ENCODE peak calls at places on chromosome 20, in nine cellular contexts. D is ACHN, V is WTC11, O is M059J, B is fibroblast of the conjunctiva, Z is right lobe of liver, I is anterior cingulate cortex, H is GM04504, R is KBM-7. J is an unnamed sample.

GRCh38 chr20:37947943-37948342 is 45.0 kb downstream of the VSTM2L start:
- DNase-seq in D (no peak), V (no peak), O (no peak), B (no peak), Z (no peak), I (no peak), H (no peak), R (no peak), J (no peak)

GRCh38 chr20:57724610-57725405 is 15.0 kb upstream of the PMEPA1 start:
- DNase-seq in D (no peak), V (no peak), O (no peak), B (no peak), Z (no peak), I (peak; percentile 23), H (no peak), R (no peak), J (peak; percentile 26)

GRCh38 chr20:25296094-25297093 is 48.5 kb downstream of the PYGB start:
- DNase-seq in D (peak; percentile 33), V (peak; percentile 40), O (peak; percentile 52), B (no peak), Z (no peak), I (peak; percentile 65), H (no peak), R (peak; percentile 24), J (peak; percentile 25)

GRCh38 chr20:50848846-50849673 is 54.2 kb downstream of the BCAS4 start:
- DNase-seq in D (no peak), V (no peak), O (peak; percentile 22), B (no peak), Z (peak; percentile 74), I (no peak), H (no peak), R (no peak), J (no peak)

GRCh38 chr20:23305098-23305497 is 45.5 kb upstream of the NXT1 start:
- DNase-seq in D (no peak), V (no peak), O (peak; percentile 45), B (peak; percentile 34), Z (no peak), I (no peak), H (peak; percentile 49), R (no peak), J (no peak)

GRCh38 chr20:62243906-62244515 is 5.7 kb downstream of the OSBPL2 start:
- DNase-seq in D (no peak), V (no peak), O (no peak), B (no peak), Z (no peak), I (no peak), H (no peak), R (no peak), J (no peak)

GRCh38 chr20:9407805-9408421 is 106.5 kb upstream of the LAMP5 start:
- DNase-seq in D (peak; percentile 74), V (peak; percentile 73), O (peak; percentile 81), B (peak; percentile 59), Z (no peak), I (peak; percentile 45), H (peak; percentile 55), R (peak; percentile 76), J (no peak)

GRCh38 chr20:41149679-41150131 is 12.4 kb downstream of the PLCG1 start:
- DNase-seq in D (peak; percentile 65), V (no peak), O (peak; percentile 93), B (no peak), Z (peak; percentile 8), I (no peak), H (peak; percentile 42), R (no peak), J (no peak)

GRCh38 chr20:18428490-18429173 is 38.2 kb downstream of the DZANK1 start:
- DNase-seq in D (no peak), V (no peak), O (peak; percentile 56), B (peak; percentile 27), Z (peak; percentile 67), I (no peak), H (no peak), R (no peak), J (no peak)

GRCh38 chr20:54793270-54793992 is 318.0 kb downstream of the DOK5 start:
- DNase-seq in D (no peak), V (no peak), O (peak; percentile 5), B (no peak), Z (no peak), I (no peak), H (no peak), R (no peak), J (no peak)

GRCh38 chr20:43433250-43433854 is 24.3 kb upstream of the SRSF6 start:
- DNase-seq in D (no peak), V (no peak), O (no peak), B (no peak), Z (no peak), I (no peak), H (no peak), R (no peak), J (no peak)

GRCh38 chr20:50215101-50215500 is 24.5 kb downstream of the CEBPB start:
- DNase-seq in D (no peak), V (no peak), O (peak; percentile 69), B (no peak), Z (no peak), I (no peak), H (no peak), R (no peak), J (no peak)

GRCh38 chr20:59741073-59741472 is 136.7 kb downstream of the PHACTR3 start:
- DNase-seq in D (no peak), V (no peak), O (no peak), B (no peak), Z (no peak), I (no peak), H (no peak), R (no peak), J (no peak)

GRCh38 chr20:57514273-57514751 is 10.6 kb downstream of the CTCFL start:
- DNase-seq in D (peak; percentile 50), V (peak; percentile 71), O (peak; percentile 65), B (peak; percentile 52), Z (peak; percentile 74), I (peak; percentile 53), H (peak; percentile 32), R (peak; percentile 60), J (peak; percentile 29)

GRCh38 chr20:47232518-47232917 is 124.0 kb downstream of the ZMYND8 start:
- DNase-seq in D (no peak), V (no peak), O (no peak), B (no peak), Z (no peak), I (no peak), H (no peak), R (no peak), J (no peak)

GRCh38 chr20:34624628-34625027 is 52.3 kb downstream of the PIGU start:
- DNase-seq in D (no peak), V (no peak), O (no peak), B (no peak), Z (no peak), I (no peak), H (no peak), R (no peak), J (no peak)

GRCh38 chr20:63505723-63506122 is 6.8 kb upstream of the EEF1A2 start:
- DNase-seq in D (no peak), V (no peak), O (no peak), B (no peak), Z (peak; percentile 16), I (no peak), H (no peak), R (no peak), J (no peak)

GRCh38 chr20:48604936-48605335 is 222.9 kb downstream of the PREX1 start:
- DNase-seq in D (no peak), V (peak; percentile 1), O (no peak), B (no peak), Z (no peak), I (no peak), H (no peak), R (no peak), J (no peak)

GRCh38 chr20:51424270-51425041 is 118.1 kb downstream of the NFATC2 start:
- DNase-seq in D (no peak), V (no peak), O (no peak), B (no peak), Z (no peak), I (no peak), H (no peak), R (no peak), J (no peak)

GRCh38 chr20:48433178-48433577 is 394.6 kb downstream of the PREX1 start:
- DNase-seq in D (no peak), V (no peak), O (no peak), B (no peak), Z (no peak), I (no peak), H (no peak), R (no peak), J (no peak)

GRCh38 chr20:38043512-38044300 is 10.2 kb downstream of the RPRD1B start:
- DNase-seq in D (peak; percentile 85), V (no peak), O (peak; percentile 95), B (peak; percentile 55), Z (no peak), I (no peak), H (peak; percentile 35), R (no peak), J (peak; percentile 17)

GRCh38 chr20:15836634-15837033 is 736.6 kb downstream of the KIF16B start:
- DNase-seq in D (no peak), V (no peak), O (peak; percentile 59), B (no peak), Z (no peak), I (no peak), H (no peak), R (no peak), J (no peak)

GRCh38 chr20:50433001-50433400 is 77.2 kb upstream of the PTPN1 start:
- DNase-seq in D (no peak), V (no peak), O (no peak), B (no peak), Z (no peak), I (no peak), H (no peak), R (no peak), J (no peak)

GRCh38 chr20:19995220-19995863 is 21.8 kb upstream of the NAA20 start:
- DNase-seq in D (peak; percentile 39), V (no peak), O (peak; percentile 78), B (no peak), Z (no peak), I (no peak), H (no peak), R (peak; percentile 69), J (no peak)

GRCh38 chr20:8414611-8415274 is 282.7 kb downstream of the PLCB1 start:
- DNase-seq in D (no peak), V (no peak), O (peak; percentile 41), B (peak; percentile 35), Z (no peak), I (no peak), H (peak; percentile 62), R (no peak), J (no peak)

GRCh38 chr20:33707668-33708067 is 12.4 kb downstream of the PXMP4 start:
- DNase-seq in D (no peak), V (no peak), O (no peak), B (no peak), Z (no peak), I (no peak), H (no peak), R (no peak), J (no peak)

GRCh38 chr20:41507851-41508250 is 110.3 kb downstream of the CHD6 start:
- DNase-seq in D (no peak), V (no peak), O (no peak), B (no peak), Z (no peak), I (no peak), H (no peak), R (no peak), J (no peak)

J was measured in hypothalamus.